ENCODE peak calls at places on chromosomes 5 and 9, in four cellular contexts. N is frontal cortex, Z is GM12865, E is memory B cell. Q is an unnamed sample.

GRCh38 chr9:133333011-133333410 is 3.0 kb downstream of the SURF6 start:
- DNase-seq in N (no peak), Z (no peak), E (no peak), Q (peak; percentile 3)

GRCh38 chr5:98637607-98638006 is 135.9 kb upstream of the RGMB start:
- DNase-seq in N (no peak), Z (no peak), E (no peak), Q (no peak)

GRCh38 chr5:168578506-168579205 is 512 bp downstream of the PANK3 start:
- DNase-seq in N (no peak), Z (no peak), E (no peak), Q (peak; percentile 75)

GRCh38 chr9:38067611-38067891 is 1.5 kb downstream of the SHB start:
- DNase-seq in N (no peak), Z (no peak), E (no peak), Q (no peak)

GRCh38 chr9:115022760-115023434 is 92.5 kb upstream of the TNFSF8 start:
- DNase-seq in N (no peak), Z (no peak), E (no peak), Q (no peak)

GRCh38 chr9:132842124-132843005 is 35.7 kb downstream of the AK8 start:
- DNase-seq in N (no peak), Z (no peak), E (no peak), Q (no peak)

GRCh38 chr5:94524841-94525697 is 93.3 kb downstream of the KIAA0825 start:
- DNase-seq in N (no peak), Z (peak; percentile 71), E (no peak), Q (peak; percentile 24)

GRCh38 chr9:131474711-131475110 is 28.0 kb upstream of the POMT1 start:
- DNase-seq in N (no peak), Z (no peak), E (no peak), Q (no peak)

GRCh38 chr5:174288436-174288835 is 242.9 kb downstream of the NSG2 start:
- DNase-seq in N (no peak), Z (no peak), E (no peak), Q (no peak)

GRCh38 chr5:140152610-140152999 is 22.4 kb upstream of the CYSTM1 start:
- DNase-seq in N (no peak), Z (no peak), E (no peak), Q (no peak)

GRCh38 chr9:114504341-114505186 is 709 bp downstream of the WHRN start:
- DNase-seq in N (peak; percentile 70), Z (no peak), E (peak; percentile 55), Q (peak; percentile 26)

GRCh38 chr9:137621131-137621757 is 2.4 kb downstream of the EHMT1 start:
- DNase-seq in N (no peak), Z (no peak), E (no peak), Q (peak; percentile 20)

GRCh38 chr9:127634021-127634420 is 21.9 kb downstream of the STXBP1 start:
- DNase-seq in N (no peak), Z (no peak), E (no peak), Q (no peak)

GRCh38 chr5:175385691-175386360 is 58.2 kb downstream of the DRD1 start:
- DNase-seq in N (no peak), Z (no peak), E (no peak), Q (no peak)

GRCh38 chr5:36457511-36458260 is 148.7 kb upstream of the SLC1A3 start:
- DNase-seq in N (no peak), Z (no peak), E (no peak), Q (no peak)

GRCh38 chr5:56409331-56410190 is 176.4 kb upstream of the ANKRD55 start:
- DNase-seq in N (no peak), Z (no peak), E (no peak), Q (peak; percentile 54)

GRCh38 chr9:78865757-78866156 is 568.8 kb downstream of the PSAT1 start:
- DNase-seq in N (no peak), Z (no peak), E (no peak), Q (no peak)

GRCh38 chr9:89372230-89372816 is 54.0 kb downstream of the SECISBP2 start:
- DNase-seq in N (no peak), Z (peak; percentile 45), E (no peak), Q (no peak)

GRCh38 chr5:11335881-11336760 is 568.1 kb downstream of the CTNND2 start:
- DNase-seq in N (no peak), Z (no peak), E (no peak), Q (no peak)

GRCh38 chr9:90801507-90802289 is at the start of gene SYK:
- DNase-seq in N (no peak), Z (peak; percentile 54), E (peak; percentile 68), Q (no peak)

GRCh38 chr9:100282388-100282719 is 70.4 kb downstream of the TEX10 start:
- DNase-seq in N (no peak), Z (no peak), E (no peak), Q (no peak)

Q was measured in BE2C.